ENCODE peak calls at places on chromosomes 7 and 10, in four cellular contexts. A is neuronal stem cell, J is H1, Z is mesenchymal stem cell. Y is an unnamed sample.

GRCh38 chr10:102799691-102800435 is 37.4 kb downstream of the CYP17A1 start:
- DNase-seq in J (no peak), A (no peak), Z (no peak), Y (no peak)

GRCh38 chr10:60733826-60734225 is 44.5 kb upstream of the CDK1 start:
- DNase-seq in Z (peak), A (no peak), J (peak), Y (no peak)

GRCh38 chr10:22765660-22766547 is 51.5 kb upstream of the PIP4K2A start:
- DNase-seq in J (no peak), A (no peak), Z (no peak), Y (no peak)

GRCh38 chr7:101952355-101953247 is 135.2 kb downstream of the CUX1 start:
- DNase-seq in A (no peak), Z (peak), J (no peak), Y (no peak)

GRCh38 chr10:112383325-112383724 is 9.4 kb downstream of the ACSL5 start:
- DNase-seq in J (no peak), A (no peak), Z (peak), Y (no peak)

GRCh38 chr7:128031901-128032604 is 816 bp upstream of the LRRC4 start:
- DNase-seq in A (peak), Z (peak), J (peak), Y (peak)

GRCh38 chr7:135160858-135161653 is 9.5 kb downstream of the CYREN start:
- DNase-seq in J (no peak), A (no peak), Z (peak), Y (no peak)

GRCh38 chr10:48194830-48195229 is 79.7 kb downstream of the FRMPD2 start:
- DNase-seq in J (no peak), Z (no peak), A (no peak), Y (no peak)

GRCh38 chr7:103795787-103796186 is 193.7 kb downstream of the RELN start:
- DNase-seq in J (no peak), A (no peak), Z (no peak), Y (no peak)

GRCh38 chr7:69451715-69452114 is 146.6 kb upstream of the AUTS2 start:
- DNase-seq in J (no peak), A (no peak), Z (no peak), Y (no peak)

GRCh38 chr10:70130878-70131559 is 1.6 kb downstream of the AIFM2 start:
- DNase-seq in Z (peak), J (no peak), A (no peak), Y (no peak)

GRCh38 chr7:148142660-148143248 is 447.8 kb upstream of the C7orf33 start:
- DNase-seq in Z (peak), A (peak), J (no peak), Y (no peak)

GRCh38 chr10:88932539-88933256 is 19.9 kb downstream of the ACTA2 start:
- DNase-seq in J (peak), Z (peak), A (peak), Y (peak)

GRCh38 chr7:82572195-82572880 is 128.8 kb upstream of the CACNA2D1 start:
- DNase-seq in A (peak), Z (peak), J (peak), Y (peak)

GRCh38 chr7:110309941-110310340 is 781.0 kb upstream of the LRRN3 start:
- DNase-seq in A (no peak), J (no peak), Z (peak), Y (no peak)

GRCh38 chr7:90181485-90181884 is 27.2 kb downstream of the STEAP1 start:
- DNase-seq in Z (no peak), J (no peak), A (no peak), Y (no peak)

GRCh38 chr7:143263266-143264195 is at the start of gene GSTK1:
- DNase-seq in Z (peak), J (peak), A (peak), Y (peak)

GRCh38 chr7:103083210-103083609 is 8.3 kb downstream of the ARMC10 start:
- DNase-seq in J (no peak), A (no peak), Z (no peak), Y (no peak)

GRCh38 chr7:150562919-150563318 is 4.3 kb upstream of the GIMAP4 start:
- DNase-seq in Z (no peak), A (no peak), J (no peak), Y (no peak)

GRCh38 chr10:67045404-67045803 is 119.6 kb downstream of the LRRTM3 start:
- DNase-seq in J (no peak), Z (no peak), A (no peak), Y (no peak)

GRCh38 chr7:28759373-28760013 is 198.6 kb downstream of the TRIL start:
- DNase-seq in A (no peak), Z (peak), J (no peak), Y (no peak)

GRCh38 chr7:27169658-27170493 is 4.2 kb downstream of the HOXA10 start:
- DNase-seq in A (no peak), Z (peak), J (no peak), Y (peak)

GRCh38 chr10:22054946-22055345 is 51.4 kb upstream of the DNAJC1 start:
- DNase-seq in J (no peak), Z (peak), A (no peak), Y (no peak)

GRCh38 chr7:77525231-77525630 is 11.9 kb upstream of the PTPN12 start:
- DNase-seq in A (no peak), Z (no peak), J (no peak), Y (no peak)

GRCh38 chr10:106540606-106541005 is 623.9 kb downstream of the SORCS1 start:
- DNase-seq in Z (no peak), J (no peak), A (no peak), Y (no peak)

GRCh38 chr10:43284341-43284910 is 17.6 kb upstream of the RASGEF1A start:
- DNase-seq in J (no peak), Z (no peak), A (no peak), Y (peak)

GRCh38 chr7:47516985-47517590 is 64.8 kb downstream of the TNS3 start:
- DNase-seq in J (no peak), Z (no peak), A (no peak), Y (no peak)

GRCh38 chr10:83165164-83165563 is 974.1 kb upstream of the GHITM start:
- DNase-seq in J (no peak), Z (peak), A (no peak), Y (no peak)

GRCh38 chr10:28991738-28992270 is 297.1 kb upstream of the LYZL1 start:
- DNase-seq in Z (peak), J (peak), A (peak), Y (peak)

GRCh38 chr10:79505771-79506351 is 6.5 kb upstream of the EIF5AL1 start:
- DNase-seq in A (no peak), J (no peak), Z (no peak), Y (no peak)

GRCh38 chr10:122338609-122339441 is 35.7 kb upstream of the PLEKHA1 start:
- DNase-seq in A (no peak), J (no peak), Z (no peak), Y (no peak)

GRCh38 chr10:61040399-61041016 is 96.5 kb upstream of the RHOBTB1 start:
- DNase-seq in J (no peak), Z (no peak), A (no peak), Y (no peak)

GRCh38 chr10:58599927-58600553 is 87.4 kb downstream of the BICC1 start:
- DNase-seq in A (no peak), Z (no peak), J (no peak), Y (no peak)

GRCh38 chr7:101527844-101528667 is 101.0 kb downstream of the MYL10 start:
- DNase-seq in A (no peak), J (no peak), Z (no peak), Y (no peak)

GRCh38 chr10:70430489-70431445 is 10.7 kb downstream of the NODAL start:
- DNase-seq in A (no peak), J (no peak), Z (peak), Y (peak)

GRCh38 chr7:32506266-32507054 is 11.2 kb downstream of the AVL9 start:
- DNase-seq in A (no peak), Z (peak), J (no peak), Y (no peak)

GRCh38 chr10:104881740-104882139 is 240.7 kb downstream of the SORCS3 start:
- DNase-seq in A (no peak), Z (no peak), J (no peak), Y (no peak)

GRCh38 chr7:116316838-116317612 is 106.7 kb downstream of the TES start:
- DNase-seq in Z (peak), A (peak), J (no peak), Y (no peak)
- H2AK5ac ChIP-seq in Z (no peak), A (no peak), J (no peak), Y (no peak)

GRCh38 chr7:30026229-30027064 is at the start of gene FKBP14:
- DNase-seq in A (peak), Z (peak), J (peak), Y (peak)
- H2BK12ac ChIP-seq in A (no peak), Z (no peak), J (no peak), Y (no peak)

DNA sequence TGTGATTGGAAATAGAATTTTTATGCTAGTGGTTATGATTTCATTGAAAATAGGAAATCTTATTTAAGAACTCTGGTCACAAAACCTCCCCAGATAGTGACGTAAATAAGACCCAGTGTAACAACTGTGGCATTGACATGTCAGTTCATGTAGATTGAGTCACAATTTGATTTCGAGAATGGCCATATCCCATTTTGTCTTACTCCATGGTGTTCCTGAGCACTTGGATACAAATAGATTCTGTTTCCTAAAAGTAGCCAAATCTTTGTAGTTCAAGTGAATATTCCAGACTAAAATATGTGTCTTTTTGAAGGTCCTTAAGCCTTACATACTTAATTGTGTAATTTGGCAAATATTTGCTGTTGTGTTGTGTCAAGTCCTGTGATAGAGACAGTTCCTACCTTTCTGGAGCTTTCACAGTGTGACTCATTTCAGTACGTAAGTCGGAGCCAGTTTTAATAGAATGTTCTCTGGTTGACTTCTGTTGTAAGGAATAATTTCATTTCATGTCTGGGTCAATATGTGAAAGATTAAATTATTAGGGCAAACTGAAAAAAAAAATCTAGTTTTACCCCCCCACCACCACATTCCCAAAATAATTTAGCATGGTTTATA is 37.1 kb upstream of the TOMM7 start:
- DNase-seq in A (no peak), J (no peak), Z (no peak), Y (no peak)
- H2AK5ac ChIP-seq in A (no peak), J (no peak), Z (no peak), Y (no peak)

GRCh38 chr7:12590559-12590958 is 20.0 kb downstream of the SCIN start:
- DNase-seq in J (no peak), Z (no peak), A (no peak), Y (no peak)

GRCh38 chr7:12596225-12596790 is 25.8 kb downstream of the SCIN start:
- DNase-seq in J (no peak), A (no peak), Z (no peak), Y (no peak)

GRCh38 chr7:12588259-12588904 is 17.9 kb downstream of the SCIN start:
- DNase-seq in A (no peak), Z (no peak), J (no peak), Y (no peak)

GRCh38 chr7:12595148-12595547 is 24.6 kb downstream of the SCIN start:
- DNase-seq in A (no peak), J (no peak), Z (no peak), Y (no peak)

GRCh38 chr7:12594122-12594897 is 23.8 kb downstream of the SCIN start:
- DNase-seq in Z (no peak), A (no peak), J (no peak), Y (no peak)
- H2BK12ac ChIP-seq in Z (no peak), A (no peak), J (no peak), Y (no peak)

GRCh38 chr10:33302188-33302829 is 32.2 kb downstream of the NRP1 start:
- DNase-seq in A (no peak), Z (no peak), J (no peak), Y (no peak)

GRCh38 chr10:33303988-33304387 is 30.5 kb downstream of the NRP1 start:
- DNase-seq in J (no peak), Z (no peak), A (no peak), Y (no peak)

GRCh38 chr10:33306126-33306525 is 28.3 kb downstream of the NRP1 start:
- DNase-seq in Z (peak), J (no peak), A (peak), Y (no peak)

GRCh38 chr10:33306756-33307519 is 27.5 kb downstream of the NRP1 start:
- DNase-seq in A (no peak), Z (peak), J (no peak), Y (no peak)

DNA sequence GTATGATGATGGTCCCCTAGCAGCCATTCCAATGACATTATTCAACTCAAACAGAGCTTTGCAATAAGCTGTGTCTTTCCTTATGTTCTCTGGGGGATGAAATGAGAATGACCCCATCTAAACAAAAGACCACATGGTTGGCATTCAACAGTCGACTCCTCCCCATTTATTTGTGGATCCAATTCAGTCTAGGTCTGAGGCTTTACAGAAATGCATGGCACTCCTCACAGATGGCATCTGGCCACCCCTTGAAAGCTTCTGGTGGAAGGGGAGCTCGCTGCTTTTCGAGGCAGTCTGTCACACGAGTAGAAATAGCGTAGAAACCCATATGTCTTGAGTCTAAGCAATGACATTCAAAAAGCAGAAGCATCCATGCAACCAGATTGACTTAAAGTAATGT is 29.9 kb downstream of the NRP1 start:
- DNase-seq in A (no peak), J (no peak), Z (no peak), Y (no peak)
- H2AK5ac ChIP-seq in A (no peak), J (no peak), Z (no peak), Y (no peak)

DNA sequence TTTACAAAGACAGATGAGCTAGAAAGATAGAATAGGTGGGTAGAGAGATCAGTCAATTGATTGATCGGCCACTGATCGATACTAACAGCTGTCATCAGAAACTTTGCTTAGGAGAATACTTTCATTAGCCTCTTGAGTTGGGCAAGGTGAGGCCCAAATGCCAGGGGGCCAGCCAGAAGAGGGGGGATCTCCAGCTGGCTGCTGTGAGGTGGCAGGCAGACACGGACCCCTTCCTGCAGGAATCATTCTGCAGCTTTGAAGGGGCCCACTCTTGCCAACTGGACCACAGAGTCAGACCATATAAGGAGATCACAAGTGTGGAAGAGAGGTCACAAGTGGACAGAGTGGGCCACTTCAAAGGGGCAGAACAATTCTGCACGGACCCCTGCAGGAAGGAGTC is 62.9 kb upstream of the DOCK1 start:
- DNase-seq in A (no peak), Z (no peak), J (no peak), Y (no peak)
- H2BK12ac ChIP-seq in A (no peak), Z (no peak), J (no peak), Y (no peak)

GRCh38 chr7:95607477-95608010 is 11.2 kb upstream of the PDK4 start:
- DNase-seq in Z (no peak), A (no peak), J (no peak), Y (no peak)

GRCh38 chr7:95605275-95605674 is 9.0 kb upstream of the PDK4 start:
- DNase-seq in J (no peak), Z (no peak), A (no peak), Y (no peak)

GRCh38 chr7:95611224-95611623 is 14.9 kb upstream of the PDK4 start:
- DNase-seq in A (no peak), Z (no peak), J (no peak), Y (no peak)

GRCh38 chr7:95609277-95609971 is 13.1 kb upstream of the PDK4 start:
- DNase-seq in Z (peak), A (no peak), J (no peak), Y (no peak)

GRCh38 chr7:95608344-95609173 is 12.2 kb upstream of the PDK4 start:
- DNase-seq in J (no peak), A (peak), Z (peak), Y (peak)
- H2AK5ac ChIP-seq in J (no peak), A (no peak), Z (no peak), Y (no peak)

GRCh38 chr7:159091041-159091440 is 53.6 kb downstream of the VIPR2 start:
- DNase-seq in A (no peak), J (peak), Z (no peak), Y (peak)
- H2BK12ac ChIP-seq in A (no peak), J (no peak), Z (no peak), Y (no peak)

DNA sequence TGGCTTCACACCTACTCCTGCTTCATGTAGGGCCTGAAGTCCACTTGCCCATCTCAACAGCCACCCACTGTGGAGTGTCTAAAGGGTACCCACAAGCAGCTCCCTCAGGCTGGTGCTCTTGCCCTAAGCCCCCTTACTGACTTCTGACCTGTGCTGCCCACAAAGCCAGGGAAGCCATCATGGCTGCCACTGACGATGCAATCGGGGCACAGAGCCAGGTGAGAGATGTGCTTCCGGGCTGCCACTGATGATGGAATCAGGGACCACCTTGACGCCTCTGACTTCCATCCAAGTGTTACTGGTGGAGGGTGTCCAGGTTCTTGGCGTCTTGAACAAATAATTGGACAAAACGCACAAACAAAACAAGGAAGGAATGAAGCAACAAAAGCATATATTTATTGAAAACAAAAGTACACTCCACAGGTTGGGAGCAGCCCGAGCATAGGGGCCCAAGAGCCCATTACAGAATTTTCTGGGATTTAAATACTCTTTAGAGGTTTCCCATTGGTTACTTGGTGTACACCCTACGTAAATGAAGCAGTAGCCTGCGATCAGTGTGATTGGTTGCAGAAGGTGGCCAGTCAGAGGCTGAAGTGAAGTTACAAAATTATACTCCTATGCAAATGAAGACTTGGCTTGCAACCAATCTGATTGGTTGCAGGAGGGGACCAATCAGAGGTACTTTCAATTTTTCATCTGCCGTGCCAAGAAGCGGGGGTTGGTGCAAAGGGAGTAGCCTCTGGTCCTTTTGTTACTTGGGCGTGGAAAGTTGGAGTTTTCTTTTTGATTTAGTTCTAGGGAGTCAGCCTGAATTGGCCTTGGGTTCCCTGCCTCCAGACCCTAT is 4.5 kb downstream of the CPA2 start:
- DNase-seq in J (no peak), A (no peak), Z (no peak), Y (no peak)
- H2AK5ac ChIP-seq in J (peak), A (peak), Z (peak), Y (no peak)

DNA sequence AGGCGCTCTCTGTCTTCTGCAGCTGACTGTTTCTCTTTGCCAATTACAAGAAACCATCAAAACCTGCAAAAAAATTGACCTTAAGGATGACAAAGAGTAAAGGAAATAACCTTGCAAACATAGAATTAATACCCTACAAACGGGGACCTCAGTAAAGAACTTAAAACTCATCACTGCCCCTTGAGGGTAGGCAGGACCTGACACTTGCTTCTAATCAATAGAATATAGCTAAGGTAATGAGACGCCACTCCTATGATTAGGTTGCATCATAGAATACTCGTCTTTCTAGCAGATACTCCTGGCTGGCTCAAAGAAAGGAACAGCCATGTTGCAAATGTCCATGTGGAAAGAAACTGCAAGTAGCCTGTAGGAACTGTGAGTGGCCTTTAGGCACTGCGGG is 140.0 kb downstream of the XPNPEP1 start:
- DNase-seq in Z (no peak), J (no peak), A (no peak), Y (no peak)
- H2BK12ac ChIP-seq in Z (no peak), J (no peak), A (no peak), Y (no peak)